ENCODE peak calls at places on chromosomes 12 and 14, in four cellular contexts. D is WTC11, C is endothelial cell, M is RPMI7951. X is an unnamed sample.

GRCh38 chr12:47744005-47744651 is 14.6 kb downstream of the RAPGEF3 start:
- DNase-seq in D (peak), C (no peak), M (no peak), X (no peak)

GRCh38 chr12:104733717-104734175 is 224.3 kb downstream of the SLC41A2 start:
- DNase-seq in D (peak), C (peak), M (no peak), X (no peak)

GRCh38 chr14:89330236-89331002 is 86.6 kb downstream of the FOXN3 start:
- DNase-seq in D (no peak), C (no peak), M (no peak), X (peak)

GRCh38 chr12:1104088-1104800 is 113.2 kb downstream of the ERC1 start:
- DNase-seq in D (no peak), C (no peak), M (no peak), X (no peak)

GRCh38 chr14:99230271-99231141 is 41.5 kb downstream of the BCL11B start:
- DNase-seq in D (no peak), C (no peak), M (no peak), X (no peak)

GRCh38 chr14:34678306-34678705 is 36.1 kb downstream of the CFL2 start:
- DNase-seq in D (no peak), C (no peak), M (no peak), X (peak)

GRCh38 chr14:100375273-100375962 is 52.3 kb downstream of the SLC25A47 start:
- DNase-seq in D (peak), C (peak), M (peak), X (peak)

GRCh38 chr12:121107681-121108080 is 25.0 kb upstream of the P2RX7 start:
- DNase-seq in D (no peak), C (no peak), M (peak), X (no peak)

GRCh38 chr12:19338405-19338804 is 100.9 kb upstream of the AEBP2 start:
- DNase-seq in D (no peak), C (no peak), M (peak), X (peak)

GRCh38 chr12:28787151-28787550 is 361.9 kb upstream of the FAR2 start:
- DNase-seq in D (no peak), C (no peak), M (peak), X (no peak)

GRCh38 chr14:88130057-88130432 is 125.1 kb downstream of the GPR65 start:
- DNase-seq in D (no peak), C (no peak), M (no peak), X (no peak)

GRCh38 chr14:96263347-96264199 is 7.6 kb downstream of the BDKRB1 start:
- DNase-seq in D (no peak), C (no peak), M (no peak), X (no peak)

GRCh38 chr14:51807355-51807754 is 53.1 kb upstream of the GNG2 start:
- DNase-seq in D (no peak), C (no peak), M (no peak), X (peak)

GRCh38 chr12:30909088-30909688 is 17.4 kb upstream of the TSPAN11 start:
- DNase-seq in D (no peak), C (no peak), M (no peak), X (no peak)

GRCh38 chr14:53529519-53529918 is 376.4 kb upstream of the DDHD1 start:
- DNase-seq in D (no peak), C (no peak), M (peak), X (no peak)

GRCh38 chr12:3222935-3223334 is 145.8 kb downstream of the TSPAN9 start:
- DNase-seq in D (no peak), C (no peak), M (no peak), X (no peak)

GRCh38 chr12:127178463-127178862 is 1088.5 kb upstream of the TMEM132C start:
- DNase-seq in D (no peak), C (no peak), M (no peak), X (no peak)

GRCh38 chr12:115866909-115867525 is 410.5 kb downstream of the MED13L start:
- DNase-seq in D (peak), C (no peak), M (no peak), X (no peak)

GRCh38 chr12:118980407-118981014 is 830 bp upstream of the SRRM4 start:
- DNase-seq in D (peak), C (peak), M (no peak), X (no peak)

GRCh38 chr14:22699801-22700564 is 55.8 kb upstream of the OR6J1 start:
- DNase-seq in D (no peak), C (no peak), M (peak), X (no peak)

GRCh38 chr14:34956906-34957305 is 25.9 kb upstream of the SRP54 start:
- DNase-seq in D (no peak), C (no peak), M (no peak), X (no peak)

GRCh38 chr12:58310828-58311273 is 369.5 kb downstream of the ATP23 start:
- DNase-seq in D (no peak), C (no peak), M (peak), X (peak)

GRCh38 chr12:6551496-6552139 is 4.2 kb downstream of the IFFO1 start:
- DNase-seq in D (no peak), C (no peak), M (peak), X (peak)

GRCh38 chr14:73058923-73059311 is 583 bp downstream of the RBM25 start:
- DNase-seq in D (peak), C (peak), M (peak), X (peak)

GRCh38 chr14:79924583-79924982 is 286.7 kb downstream of the DIO2 start:
- DNase-seq in D (no peak), C (no peak), M (no peak), X (no peak)

GRCh38 chr14:96824283-96824682 is 27.1 kb downstream of the VRK1 start:
- DNase-seq in D (no peak), C (no peak), M (peak), X (no peak)

GRCh38 chr14:90490727-90491050 is 93.9 kb downstream of the CALM1 start:
- DNase-seq in D (no peak), C (no peak), M (no peak), X (no peak)

GRCh38 chr14:100816286-100816949 is 9.5 kb upstream of the MEG3 start:
- DNase-seq in D (no peak), C (no peak), M (no peak), X (no peak)

GRCh38 chr12:65885716-65886115 is 61.4 kb downstream of the HMGA2 start:
- DNase-seq in D (no peak), C (no peak), M (no peak), X (no peak)

GRCh38 chr12:97132270-97132669 is 225.2 kb downstream of the NEDD1 start:
- DNase-seq in D (no peak), C (no peak), M (no peak), X (no peak)

GRCh38 chr14:57009585-57010515 is 199.6 kb upstream of the OTX2 start:
- DNase-seq in D (no peak), C (peak), M (no peak), X (no peak)

GRCh38 chr14:51828017-51828797 is 32.2 kb upstream of the GNG2 start:
- DNase-seq in D (no peak), C (no peak), M (peak), X (peak)

GRCh38 chr14:63727231-63727735 is 582 bp downstream of the SGPP1 start:
- DNase-seq in D (no peak), C (peak), M (peak), X (peak)

GRCh38 chr12:4943067-4943937 is 33.6 kb downstream of the KCNA1 start:
- DNase-seq in D (no peak), C (no peak), M (no peak), X (no peak)

GRCh38 chr12:91382081-91382543 is 199.5 kb upstream of the DCN start:
- DNase-seq in D (peak), C (peak), M (peak), X (peak)

GRCh38 chr12:647713-648085 is 15.5 kb downstream of the NINJ2 start:
- DNase-seq in D (no peak), C (no peak), M (no peak), X (no peak)

GRCh38 chr12:32440120-32440865 is 40.9 kb downstream of the FGD4 start:
- DNase-seq in D (no peak), C (no peak), M (no peak), X (no peak)

GRCh38 chr12:79850610-79851299 is 84.1 kb downstream of the PPP1R12A start:
- DNase-seq in D (no peak), C (no peak), M (no peak), X (no peak)